ENCODE peak calls at places on chromosomes 1 and 21, in six cellular contexts. One of them, this sample, is unnamed.

GRCh38 chr1:119935373-119935772 is 39.1 kb upstream of the ADAM30 start:
- DNase-seq in psoas muscle: no peak
- DNase-seq in fibroblast of lung: no peak
- DNase-seq in OCI-LY7: no peak
- DNase-seq in neuronal stem cell: no peak
- DNase-seq in fibroblast of pulmonary artery: no peak
- DNase-seq in this sample: no peak

GRCh38 chr1:30912913-30913652 is 4.5 kb upstream of the SDC3 start:
- DNase-seq in psoas muscle: peak
- DNase-seq in fibroblast of lung: no peak
- DNase-seq in OCI-LY7: no peak
- DNase-seq in neuronal stem cell: no peak
- DNase-seq in fibroblast of pulmonary artery: peak
- DNase-seq in this sample: peak

GRCh38 chr1:202214089-202214843 is 20.7 kb downstream of the LGR6 start:
- DNase-seq in psoas muscle: no peak
- DNase-seq in fibroblast of lung: no peak
- DNase-seq in OCI-LY7: no peak
- DNase-seq in neuronal stem cell: peak
- DNase-seq in fibroblast of pulmonary artery: no peak
- DNase-seq in this sample: no peak

GRCh38 chr21:33261635-33262034 is 4.5 kb upstream of the IL10RB start:
- DNase-seq in psoas muscle: no peak
- DNase-seq in fibroblast of lung: peak
- DNase-seq in OCI-LY7: peak
- DNase-seq in neuronal stem cell: no peak
- DNase-seq in fibroblast of pulmonary artery: peak
- DNase-seq in this sample: peak

GRCh38 chr1:78355646-78356045 is 135.1 kb upstream of the PTGFR start:
- DNase-seq in psoas muscle: no peak
- DNase-seq in fibroblast of lung: peak
- DNase-seq in OCI-LY7: no peak
- DNase-seq in neuronal stem cell: no peak
- DNase-seq in fibroblast of pulmonary artery: peak
- DNase-seq in this sample: no peak

GRCh38 chr1:91613594-91613993 is 112.9 kb downstream of the CDC7 start:
- DNase-seq in psoas muscle: no peak
- DNase-seq in fibroblast of lung: no peak
- DNase-seq in OCI-LY7: no peak
- DNase-seq in neuronal stem cell: no peak
- DNase-seq in fibroblast of pulmonary artery: no peak
- DNase-seq in this sample: no peak

GRCh38 chr21:45467221-45467779 is 62.3 kb downstream of the COL18A1 start:
- DNase-seq in psoas muscle: peak
- DNase-seq in fibroblast of lung: peak
- DNase-seq in OCI-LY7: no peak
- DNase-seq in neuronal stem cell: no peak
- DNase-seq in fibroblast of pulmonary artery: no peak
- DNase-seq in this sample: no peak

GRCh38 chr21:28799926-28800325 is 192.8 kb downstream of the LTN1 start:
- DNase-seq in psoas muscle: no peak
- DNase-seq in fibroblast of lung: no peak
- DNase-seq in OCI-LY7: no peak
- DNase-seq in neuronal stem cell: no peak
- DNase-seq in fibroblast of pulmonary artery: no peak
- DNase-seq in this sample: no peak

GRCh38 chr1:153541641-153542569 is 1.2 kb upstream of the S100A5 start:
- DNase-seq in psoas muscle: no peak
- DNase-seq in fibroblast of lung: no peak
- DNase-seq in OCI-LY7: no peak
- DNase-seq in neuronal stem cell: no peak
- DNase-seq in fibroblast of pulmonary artery: no peak
- DNase-seq in this sample: no peak

GRCh38 chr1:36885537-36886441 is 148.5 kb downstream of the GRIK3 start:
- DNase-seq in psoas muscle: no peak
- DNase-seq in fibroblast of lung: no peak
- DNase-seq in OCI-LY7: no peak
- DNase-seq in neuronal stem cell: no peak
- DNase-seq in fibroblast of pulmonary artery: no peak
- DNase-seq in this sample: no peak

GRCh38 chr1:246324711-246325110 is 182.4 kb downstream of the SMYD3 start:
- DNase-seq in psoas muscle: no peak
- DNase-seq in fibroblast of lung: peak
- DNase-seq in OCI-LY7: no peak
- DNase-seq in neuronal stem cell: peak
- DNase-seq in fibroblast of pulmonary artery: peak
- DNase-seq in this sample: no peak

GRCh38 chr1:212004888-212005287 is 30.5 kb downstream of the INTS7 start:
- DNase-seq in psoas muscle: no peak
- DNase-seq in fibroblast of lung: no peak
- DNase-seq in OCI-LY7: no peak
- DNase-seq in neuronal stem cell: no peak
- DNase-seq in fibroblast of pulmonary artery: no peak
- DNase-seq in this sample: no peak

GRCh38 chr1:177950506-177950905 is 19.4 kb downstream of the SEC16B start:
- DNase-seq in psoas muscle: no peak
- DNase-seq in fibroblast of lung: no peak
- DNase-seq in OCI-LY7: no peak
- DNase-seq in neuronal stem cell: no peak
- DNase-seq in fibroblast of pulmonary artery: peak
- DNase-seq in this sample: no peak

GRCh38 chr1:210850556-210850955 is 283.4 kb downstream of the KCNH1 start:
- DNase-seq in psoas muscle: no peak
- DNase-seq in fibroblast of lung: no peak
- DNase-seq in OCI-LY7: no peak
- DNase-seq in neuronal stem cell: no peak
- DNase-seq in fibroblast of pulmonary artery: no peak
- DNase-seq in this sample: no peak

GRCh38 chr1:58406296-58407071 is 140.0 kb downstream of the OMA1 start:
- DNase-seq in psoas muscle: no peak
- DNase-seq in fibroblast of lung: no peak
- DNase-seq in OCI-LY7: no peak
- DNase-seq in neuronal stem cell: no peak
- DNase-seq in fibroblast of pulmonary artery: no peak
- DNase-seq in this sample: no peak

GRCh38 chr1:3491291-3492246 is 37.1 kb downstream of the ARHGEF16 start:
- DNase-seq in psoas muscle: peak
- DNase-seq in fibroblast of lung: peak
- DNase-seq in OCI-LY7: peak
- DNase-seq in neuronal stem cell: peak
- DNase-seq in fibroblast of pulmonary artery: peak
- DNase-seq in this sample: peak

GRCh38 chr1:150160964-150161626 is 11.4 kb downstream of the PLEKHO1 start:
- DNase-seq in psoas muscle: no peak
- DNase-seq in fibroblast of lung: peak
- DNase-seq in OCI-LY7: peak
- DNase-seq in neuronal stem cell: no peak
- DNase-seq in fibroblast of pulmonary artery: peak
- DNase-seq in this sample: no peak

GRCh38 chr1:150161747-150162581 is 12.2 kb downstream of the PLEKHO1 start:
- DNase-seq in psoas muscle: no peak
- DNase-seq in fibroblast of lung: peak
- DNase-seq in OCI-LY7: peak
- DNase-seq in neuronal stem cell: no peak
- DNase-seq in fibroblast of pulmonary artery: peak
- DNase-seq in this sample: peak

GRCh38 chr1:150162862-150163706 is 13.4 kb downstream of the PLEKHO1 start:
- DNase-seq in psoas muscle: peak
- DNase-seq in fibroblast of lung: peak
- DNase-seq in OCI-LY7: peak
- DNase-seq in neuronal stem cell: peak
- DNase-seq in fibroblast of pulmonary artery: peak
- DNase-seq in this sample: peak

GRCh38 chr1:150164224-150164623 is 14.5 kb downstream of the PLEKHO1 start:
- DNase-seq in psoas muscle: no peak
- DNase-seq in fibroblast of lung: no peak
- DNase-seq in OCI-LY7: no peak
- DNase-seq in neuronal stem cell: no peak
- DNase-seq in fibroblast of pulmonary artery: no peak
- DNase-seq in this sample: no peak

DNA sequence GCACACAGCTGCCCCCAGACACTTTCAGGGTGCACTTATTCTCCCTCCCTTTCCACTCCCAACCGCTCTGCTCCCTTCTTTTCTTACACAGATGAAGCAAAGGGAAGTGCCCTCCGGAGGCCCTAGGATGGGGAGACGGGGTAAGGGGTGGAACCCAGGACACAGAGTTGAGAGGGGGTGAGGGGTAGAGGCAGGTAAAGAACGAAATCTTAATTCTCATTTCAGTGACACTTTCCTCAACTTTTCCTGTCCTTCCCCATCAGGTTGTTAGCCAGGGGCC is 12.8 kb downstream of the PLEKHO1 start:
- DNase-seq in psoas muscle: no peak
- DNase-seq in fibroblast of lung: no peak
- DNase-seq in OCI-LY7: no peak
- DNase-seq in neuronal stem cell: no peak
- DNase-seq in fibroblast of pulmonary artery: no peak
- DNase-seq in this sample: no peak
- H3K4me3 ChIP-seq in psoas muscle: peak
- H3K4me3 ChIP-seq in fibroblast of lung: peak
- H3K4me3 ChIP-seq in OCI-LY7: peak
- H3K4me3 ChIP-seq in neuronal stem cell: peak
- H3K4me3 ChIP-seq in fibroblast of pulmonary artery: peak
- H3K4me3 ChIP-seq in this sample: peak

DNA sequence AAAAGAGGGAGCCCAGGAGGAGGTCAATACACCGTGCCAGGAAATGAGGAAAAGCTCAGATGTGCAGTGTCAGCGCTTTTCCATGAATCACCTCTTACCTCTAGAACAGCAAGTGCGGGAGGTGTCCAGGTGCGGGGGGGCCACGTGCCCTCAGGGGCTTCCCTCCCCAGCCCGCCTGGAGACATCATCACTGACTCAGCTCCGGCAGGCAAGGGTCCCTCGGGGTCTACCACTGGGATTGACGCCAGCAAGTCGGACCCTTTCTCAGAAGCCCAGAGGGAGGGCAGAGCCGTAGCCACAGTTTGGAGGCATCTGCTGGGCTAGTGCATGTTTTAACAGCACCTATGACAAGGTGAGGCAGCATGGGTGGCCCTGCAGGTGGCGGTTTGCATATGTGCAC is 67.4 kb upstream of the TRAPPC10 start:
- DNase-seq in psoas muscle: no peak
- DNase-seq in fibroblast of lung: no peak
- DNase-seq in OCI-LY7: no peak
- DNase-seq in neuronal stem cell: no peak
- DNase-seq in fibroblast of pulmonary artery: no peak
- DNase-seq in this sample: no peak
- H3K4me3 ChIP-seq in psoas muscle: no peak
- H3K4me3 ChIP-seq in fibroblast of lung: no peak
- H3K4me3 ChIP-seq in OCI-LY7: no peak
- H3K4me3 ChIP-seq in neuronal stem cell: no peak
- H3K4me3 ChIP-seq in fibroblast of pulmonary artery: no peak
- H3K4me3 ChIP-seq in this sample: no peak

DNA sequence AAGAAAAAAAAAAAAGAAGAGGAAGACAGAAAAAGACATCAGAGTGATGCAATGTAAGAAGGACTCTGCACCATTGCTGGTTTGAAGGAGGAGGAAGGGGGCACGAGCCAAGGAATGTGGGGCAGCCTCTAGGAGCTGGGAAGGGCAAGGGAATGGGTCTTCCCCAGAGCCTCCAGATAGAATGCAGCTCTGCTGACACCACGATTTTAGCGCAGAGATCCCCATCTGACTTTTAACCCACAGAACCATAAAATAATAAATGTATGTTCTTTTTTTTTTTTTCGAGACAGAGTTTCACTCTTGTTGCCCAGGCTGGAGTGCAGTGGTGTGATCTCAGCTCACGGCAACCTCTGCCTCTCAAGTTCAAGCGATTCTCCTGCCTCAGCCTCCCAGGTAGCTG is 33.8 kb upstream of the LAMC2 start:
- DNase-seq in psoas muscle: no peak
- DNase-seq in fibroblast of lung: no peak
- DNase-seq in OCI-LY7: no peak
- DNase-seq in neuronal stem cell: no peak
- DNase-seq in fibroblast of pulmonary artery: no peak
- DNase-seq in this sample: no peak
- H3K4me3 ChIP-seq in psoas muscle: no peak
- H3K4me3 ChIP-seq in fibroblast of lung: no peak
- H3K4me3 ChIP-seq in OCI-LY7: no peak
- H3K4me3 ChIP-seq in neuronal stem cell: no peak
- H3K4me3 ChIP-seq in fibroblast of pulmonary artery: no peak
- H3K4me3 ChIP-seq in this sample: no peak

GRCh38 chr1:203686091-203686632 is 59.5 kb downstream of the ATP2B4 start:
- DNase-seq in psoas muscle: no peak
- DNase-seq in fibroblast of lung: no peak
- DNase-seq in OCI-LY7: no peak
- DNase-seq in neuronal stem cell: no peak
- DNase-seq in fibroblast of pulmonary artery: no peak
- DNase-seq in this sample: peak

GRCh38 chr1:203684077-203684476 is 57.4 kb downstream of the ATP2B4 start:
- DNase-seq in psoas muscle: no peak
- DNase-seq in fibroblast of lung: no peak
- DNase-seq in OCI-LY7: no peak
- DNase-seq in neuronal stem cell: no peak
- DNase-seq in fibroblast of pulmonary artery: no peak
- DNase-seq in this sample: no peak

GRCh38 chr1:203681739-203682138 is 55.1 kb downstream of the ATP2B4 start:
- DNase-seq in psoas muscle: no peak
- DNase-seq in fibroblast of lung: no peak
- DNase-seq in OCI-LY7: no peak
- DNase-seq in neuronal stem cell: no peak
- DNase-seq in fibroblast of pulmonary artery: no peak
- DNase-seq in this sample: no peak

GRCh38 chr1:203680765-203681164 is 54.1 kb downstream of the ATP2B4 start:
- DNase-seq in psoas muscle: no peak
- DNase-seq in fibroblast of lung: no peak
- DNase-seq in OCI-LY7: no peak
- DNase-seq in neuronal stem cell: no peak
- DNase-seq in fibroblast of pulmonary artery: no peak
- DNase-seq in this sample: peak

GRCh38 chr1:203682401-203683383 is 56.1 kb downstream of the ATP2B4 start:
- DNase-seq in psoas muscle: no peak
- DNase-seq in fibroblast of lung: no peak
- DNase-seq in OCI-LY7: peak
- DNase-seq in neuronal stem cell: no peak
- DNase-seq in fibroblast of pulmonary artery: peak
- DNase-seq in this sample: no peak
- H3K4me3 ChIP-seq in psoas muscle: no peak
- H3K4me3 ChIP-seq in fibroblast of lung: no peak
- H3K4me3 ChIP-seq in OCI-LY7: peak
- H3K4me3 ChIP-seq in neuronal stem cell: no peak
- H3K4me3 ChIP-seq in fibroblast of pulmonary artery: no peak
- H3K4me3 ChIP-seq in this sample: no peak

DNA sequence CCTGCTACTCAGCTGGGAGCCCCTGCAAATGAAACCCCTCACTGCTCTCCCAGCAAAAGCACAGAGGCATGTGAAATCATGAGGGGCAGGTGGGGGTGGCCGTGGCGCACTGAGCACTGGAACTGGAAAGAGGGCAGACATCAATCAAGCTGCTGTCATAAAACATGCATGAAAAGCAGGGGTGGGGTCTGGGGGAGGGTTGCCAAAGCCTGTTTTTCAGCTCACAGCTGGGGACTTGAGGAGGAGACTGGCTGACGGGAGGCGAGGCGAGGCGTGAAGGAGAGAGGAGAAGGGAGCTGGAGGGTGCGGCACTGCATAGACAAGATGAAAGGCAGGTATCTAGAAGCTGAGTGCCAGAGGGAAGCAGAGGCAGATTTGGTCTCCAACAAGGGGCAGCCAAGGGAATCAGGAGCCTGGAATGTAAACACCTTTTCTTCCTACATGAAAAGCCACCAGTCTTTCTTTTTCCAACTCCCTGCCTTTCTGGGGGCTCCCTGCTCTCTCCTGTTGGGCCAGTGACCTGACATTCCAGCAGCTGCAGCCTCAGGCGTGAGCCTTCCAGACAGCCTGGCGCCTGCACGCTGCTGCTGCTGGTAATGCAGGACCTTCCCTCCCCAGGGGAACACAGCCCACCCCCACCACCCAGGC is 87.0 kb downstream of the NMNAT2 start:
- DNase-seq in psoas muscle: no peak
- DNase-seq in fibroblast of lung: peak
- DNase-seq in OCI-LY7: no peak
- DNase-seq in neuronal stem cell: peak
- DNase-seq in fibroblast of pulmonary artery: no peak
- DNase-seq in this sample: no peak
- H3K4me3 ChIP-seq in psoas muscle: no peak
- H3K4me3 ChIP-seq in fibroblast of lung: no peak
- H3K4me3 ChIP-seq in OCI-LY7: no peak
- H3K4me3 ChIP-seq in neuronal stem cell: no peak
- H3K4me3 ChIP-seq in fibroblast of pulmonary artery: no peak
- H3K4me3 ChIP-seq in this sample: no peak

This sample was measured in cardiac muscle cell.